ENCODE peak calls at places on chromosomes 1 and 21, in ten cellular contexts. Y, F, I, X, W, R, P, Q, A and B are unnamed samples.

GRCh38 chr1:39127513-39127912 is 77.0 kb upstream of the MACF1 start:
- DNase-seq in F (no peak), A (no peak), X (no peak), I (no peak), Q (no peak), Y (no peak), P (peak), R (no peak), W (no peak), B (no peak)

GRCh38 chr1:160578175-160578693 is 1.1 kb downstream of the CD84 start:
- DNase-seq in X (no peak), I (no peak), Q (no peak), W (no peak), Y (no peak), F (no peak), P (no peak), A (no peak), R (no peak), B (no peak)

GRCh38 chr1:233319272-233319671 is 8.3 kb upstream of the MAP3K21 start:
- DNase-seq in X (no peak), Y (no peak), A (no peak), F (no peak), Q (no peak), P (no peak), I (no peak), R (no peak), W (no peak), B (no peak)

GRCh38 chr1:87224209-87224608 is 104.5 kb upstream of the LMO4 start:
- DNase-seq in F (peak), W (no peak), I (no peak), R (no peak), P (peak), Y (no peak), A (no peak), X (no peak), Q (no peak), B (no peak)

GRCh38 chr1:162631546-162632233 is 574 bp upstream of the DDR2 start:
- DNase-seq in X (no peak), F (peak), I (no peak), P (peak), W (no peak), R (peak), A (no peak), Q (peak), Y (no peak), B (no peak)

GRCh38 chr1:151443846-151444790 is 15.2 kb downstream of the POGZ start:
- DNase-seq in Y (peak), Q (peak), I (peak), P (peak), W (peak), X (peak), F (peak), R (peak), A (no peak), B (peak)

GRCh38 chr21:43907751-43908150 is 42.7 kb downstream of the AGPAT3 start:
- DNase-seq in W (no peak), X (no peak), Y (no peak), P (no peak), A (no peak), Q (no peak), R (no peak), I (no peak), F (no peak), B (no peak)

GRCh38 chr21:22791376-22791775 is 1793.2 kb downstream of the NCAM2 start:
- DNase-seq in F (no peak), Q (no peak), P (no peak), R (no peak), W (no peak), Y (no peak), X (no peak), A (no peak), I (no peak), B (no peak)

GRCh38 chr21:30436986-30437385 is 3.1 kb upstream of the KRTAP15-1 start:
- DNase-seq in R (no peak), P (no peak), X (no peak), Y (no peak), A (no peak), F (no peak), W (no peak), I (no peak), Q (no peak), B (no peak)

GRCh38 chr1:116720406-116721071 is 33.7 kb upstream of the CD2 start:
- DNase-seq in R (no peak), I (no peak), P (no peak), X (no peak), Y (peak), W (no peak), Q (no peak), F (no peak), A (no peak), B (no peak)

GRCh38 chr1:73491641-73492040 is 706.3 kb downstream of the LRRIQ3 start:
- DNase-seq in R (no peak), W (no peak), X (no peak), P (no peak), Q (no peak), I (no peak), A (no peak), Y (no peak), F (no peak), B (no peak)

GRCh38 chr21:34580181-34580700 is 34.7 kb downstream of the RCAN1 start:
- DNase-seq in X (no peak), I (no peak), P (no peak), Q (no peak), F (no peak), R (no peak), W (no peak), Y (no peak), A (no peak), B (no peak)

GRCh38 chr1:192598589-192598988 is 23.0 kb downstream of the RGS1 start:
- DNase-seq in X (no peak), P (no peak), W (no peak), F (no peak), R (no peak), Y (no peak), I (no peak), A (no peak), Q (no peak), B (no peak)

GRCh38 chr1:203250936-203251335 is 21.5 kb upstream of the CHIT1 start:
- DNase-seq in X (no peak), F (no peak), Q (no peak), I (no peak), P (no peak), Y (no peak), W (no peak), R (no peak), A (no peak), B (no peak)

GRCh38 chr1:43554444-43554992 is 23.8 kb downstream of the PTPRF start:
- DNase-seq in A (no peak), P (peak), Y (no peak), R (no peak), I (peak), Q (peak), W (peak), F (peak), X (no peak), B (peak)

GRCh38 chr1:183980951-183981525 is 56.5 kb downstream of the COLGALT2 start:
- DNase-seq in I (no peak), W (no peak), X (no peak), P (no peak), F (no peak), A (no peak), Q (no peak), Y (no peak), R (no peak), B (no peak)

GRCh38 chr1:12370241-12370980 is 140.6 kb downstream of the VPS13D start:
- DNase-seq in X (no peak), I (no peak), F (no peak), A (no peak), Q (no peak), P (no peak), R (no peak), Y (no peak), W (no peak), B (no peak)

GRCh38 chr1:97271906-97272788 is 550.6 kb downstream of the PTBP2 start:
- DNase-seq in R (no peak), W (no peak), Y (no peak), A (no peak), X (no peak), Q (no peak), P (no peak), I (no peak), F (no peak), B (no peak)

GRCh38 chr1:232377494-232377770 is 252.5 kb downstream of the SIPA1L2 start:
- DNase-seq in I (no peak), Y (no peak), R (no peak), F (peak), P (no peak), A (no peak), W (no peak), Q (no peak), X (no peak), B (no peak)

GRCh38 chr1:12415239-12415543 is 185.4 kb downstream of the VPS13D start:
- DNase-seq in W (no peak), X (no peak), F (peak), Y (no peak), Q (no peak), A (no peak), P (peak), R (no peak), I (no peak), B (no peak)

GRCh38 chr1:44049839-44050238 is 18.6 kb upstream of the SLC6A9 start:
- DNase-seq in P (peak), F (peak), W (no peak), Q (no peak), Y (no peak), R (no peak), I (no peak), A (no peak), X (no peak), B (no peak)